ENCODE peak calls at places on chromosomes 3 and 15, in seven cellular contexts. B is retinal pigment epithelial cell, E is tibial artery, J is GM12865, X is heart left ventricle, N is endothelial cell, T is IMR-90. G is an unnamed sample.

GRCh38 chr3:42691861-42692666 is 6.7 kb downstream of the KLHL40 start:
- DNase-seq in B (no peak), E (peak), J (no peak), X (no peak), N (no peak), T (no peak), G (peak)

GRCh38 chr3:49841126-49841525 is 15.2 kb downstream of the TRAIP start:
- DNase-seq in B (no peak), E (no peak), J (peak), X (no peak), N (peak), T (no peak), G (no peak)

GRCh38 chr3:144643778-144644191 is 672.2 kb downstream of the DIPK2A start:
- DNase-seq in B (peak), E (no peak), J (no peak), X (no peak), N (no peak), T (peak), G (no peak)

GRCh38 chr3:155983834-155984474 is 113.5 kb downstream of the GMPS start:
- DNase-seq in B (no peak), E (no peak), J (no peak), X (no peak), N (no peak), T (peak), G (no peak)

GRCh38 chr3:155960060-155960459 is 89.6 kb downstream of the GMPS start:
- DNase-seq in B (no peak), E (no peak), J (no peak), X (no peak), N (no peak), T (peak), G (no peak)

GRCh38 chr15:73756390-73756789 is 3.2 kb upstream of the INSYN1 start:
- DNase-seq in B (no peak), E (no peak), J (no peak), X (no peak), N (no peak), T (no peak), G (no peak)

GRCh38 chr3:23938657-23939056 is 6.4 kb upstream of the NR1D2 start:
- DNase-seq in B (no peak), E (no peak), J (no peak), X (no peak), N (no peak), T (no peak), G (no peak)

GRCh38 chr3:113287818-113288648 is 76.7 kb downstream of the BOC start:
- DNase-seq in B (no peak), E (peak), J (peak), X (no peak), N (peak), T (peak), G (no peak)

GRCh38 chr3:4716731-4717362 is 223.7 kb downstream of the ITPR1 start:
- DNase-seq in B (no peak), E (no peak), J (no peak), X (no peak), N (no peak), T (peak), G (no peak)

GRCh38 chr15:74794970-74795349 is 13.1 kb downstream of the CSK start:
- DNase-seq in B (no peak), E (no peak), J (no peak), X (no peak), N (no peak), T (no peak), G (no peak)

GRCh38 chr3:9976736-9977709 is 9.6 kb downstream of the EMC3 start:
- DNase-seq in B (peak), E (peak), J (no peak), X (peak), N (no peak), T (peak), G (no peak)

GRCh38 chr3:178795349-178795748 is 259.1 kb downstream of the KCNMB2 start:
- DNase-seq in B (peak), E (no peak), J (no peak), X (no peak), N (no peak), T (no peak), G (no peak)

GRCh38 chr3:120039642-120040610 is 54.3 kb downstream of the GSK3B start:
- DNase-seq in B (no peak), E (no peak), J (no peak), X (no peak), N (no peak), T (no peak), G (no peak)
- TF ChIP-seq CTCF in B (peak), E (no peak), J (no peak), X (no peak), N (no peak), T (no peak), G (no peak)

DNA sequence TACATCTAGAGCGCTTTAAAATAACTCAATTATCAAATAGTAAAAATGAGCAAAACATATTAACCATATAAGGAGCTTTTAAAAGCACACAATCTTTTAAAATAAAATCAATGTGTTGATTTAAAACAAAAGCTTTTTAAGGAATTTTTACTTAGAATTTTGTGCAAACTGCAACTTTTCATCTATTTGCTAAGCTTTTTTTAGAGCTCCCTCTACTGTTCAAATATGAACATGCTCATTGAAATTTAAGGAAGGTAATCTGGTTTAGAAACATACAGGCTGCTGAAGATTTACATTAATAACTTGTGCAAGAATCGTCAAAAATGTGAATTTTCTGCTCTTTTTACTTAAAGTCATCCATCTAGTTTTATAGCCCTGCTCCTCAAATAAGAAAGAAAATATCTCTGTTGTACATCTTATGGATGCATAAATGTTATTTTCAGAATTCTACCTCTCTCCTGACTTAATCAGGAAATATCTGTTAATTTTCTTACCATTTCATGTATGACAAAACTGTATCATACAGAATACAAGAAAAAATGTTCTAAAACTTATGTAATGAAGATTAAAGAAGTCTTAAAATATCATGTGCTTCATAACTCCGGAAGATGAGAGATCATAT is 469.4 kb upstream of the ROBO2 start:
- DNase-seq in B (no peak), E (no peak), J (peak), X (no peak), N (no peak), T (peak), G (no peak)
- TF ChIP-seq CTCF in B (peak), E (peak), J (peak), X (peak), N (peak), T (peak), G (no peak)

DNA sequence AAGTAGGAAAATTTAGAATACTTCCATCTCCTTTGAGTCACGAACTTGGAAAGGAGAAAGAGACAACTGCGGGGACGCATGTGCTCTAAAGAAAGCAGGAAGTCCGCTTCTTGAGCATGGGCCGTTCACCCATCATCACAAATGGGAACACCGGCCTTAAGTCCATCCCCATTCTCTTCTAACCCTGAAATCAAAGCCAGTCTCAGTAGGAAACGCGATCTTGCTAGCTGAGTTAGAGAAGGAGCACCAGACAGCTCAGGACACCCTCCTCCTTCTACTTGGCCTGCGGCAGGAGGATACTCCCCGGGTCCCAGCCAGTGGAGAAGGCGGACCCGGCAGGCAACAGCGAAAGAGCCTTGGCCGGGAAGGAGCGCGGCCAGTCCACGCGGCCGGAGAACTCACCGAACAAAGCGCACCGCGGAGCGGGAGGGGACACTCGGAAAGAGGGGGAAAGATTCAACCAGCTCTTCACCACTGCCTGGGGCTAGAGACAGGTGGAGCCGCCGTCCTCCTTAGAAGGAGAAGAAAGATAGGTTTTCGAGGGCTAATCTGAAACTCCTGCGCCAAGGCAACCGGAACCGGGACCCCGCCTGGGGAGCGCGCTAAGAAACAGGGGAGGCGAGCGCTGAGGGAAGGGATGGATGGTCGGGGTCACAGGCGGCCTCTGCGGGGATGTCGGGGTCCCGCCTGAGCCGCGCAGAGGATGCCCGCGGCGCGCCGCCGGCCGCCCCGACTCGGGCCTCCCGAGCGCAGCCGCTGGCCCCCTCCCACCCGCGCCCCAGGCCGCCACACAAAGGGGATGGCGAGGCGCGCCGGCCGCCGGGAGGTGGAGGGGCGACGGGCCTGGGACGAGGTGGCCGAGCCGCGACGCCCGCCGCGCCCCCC is 825 bp downstream of the SLC4A7 start:
- DNase-seq in B (no peak), E (peak), J (peak), X (peak), N (peak), T (peak), G (peak)
- TF ChIP-seq CTCF in B (no peak), E (no peak), J (no peak), X (no peak), N (no peak), T (no peak), G (no peak)

GRCh38 chr15:57611938-57612337 is 20.2 kb downstream of the MYZAP start:
- DNase-seq in B (peak), E (peak), J (no peak), X (peak), N (no peak), T (no peak), G (no peak)
- TF ChIP-seq CTCF in B (peak), E (peak), J (no peak), X (peak), N (no peak), T (no peak), G (no peak)

DNA sequence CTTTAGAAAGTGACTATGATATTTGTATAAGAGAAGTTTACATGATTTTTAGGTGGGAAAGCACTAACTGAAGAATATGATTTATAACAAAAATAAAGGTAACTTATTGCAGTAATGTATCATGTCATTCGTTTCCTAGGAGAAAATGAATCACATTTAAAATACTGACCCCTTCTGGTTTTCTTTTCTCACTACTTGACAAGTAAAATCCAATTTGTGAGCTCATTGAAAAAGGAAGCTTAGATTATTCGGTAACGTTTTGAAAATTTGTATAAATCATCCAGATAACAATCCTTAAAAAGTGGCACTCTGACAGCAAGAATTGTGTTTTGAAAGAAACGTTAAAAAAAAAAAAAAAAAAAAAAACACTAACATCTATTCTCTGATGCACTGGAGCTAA is 39.0 kb downstream of the NSUN3 start:
- DNase-seq in B (no peak), E (no peak), J (peak), X (no peak), N (no peak), T (peak), G (no peak)
- TF ChIP-seq CTCF in B (peak), E (no peak), J (no peak), X (no peak), N (no peak), T (peak), G (no peak)

GRCh38 chr15:62912282-62912681 is 130.3 kb upstream of the TPM1 start:
- DNase-seq in B (no peak), E (no peak), J (no peak), X (no peak), N (no peak), T (no peak), G (no peak)

GRCh38 chr15:62909257-62909656 is 133.3 kb upstream of the TPM1 start:
- DNase-seq in B (no peak), E (no peak), J (no peak), X (no peak), N (no peak), T (no peak), G (no peak)

GRCh38 chr15:62914461-62915079 is 128.0 kb upstream of the TPM1 start:
- DNase-seq in B (no peak), E (no peak), J (no peak), X (no peak), N (no peak), T (no peak), G (no peak)

GRCh38 chr15:62907275-62907674 is 135.3 kb upstream of the TPM1 start:
- DNase-seq in B (no peak), E (no peak), J (no peak), X (no peak), N (no peak), T (no peak), G (no peak)

DNA sequence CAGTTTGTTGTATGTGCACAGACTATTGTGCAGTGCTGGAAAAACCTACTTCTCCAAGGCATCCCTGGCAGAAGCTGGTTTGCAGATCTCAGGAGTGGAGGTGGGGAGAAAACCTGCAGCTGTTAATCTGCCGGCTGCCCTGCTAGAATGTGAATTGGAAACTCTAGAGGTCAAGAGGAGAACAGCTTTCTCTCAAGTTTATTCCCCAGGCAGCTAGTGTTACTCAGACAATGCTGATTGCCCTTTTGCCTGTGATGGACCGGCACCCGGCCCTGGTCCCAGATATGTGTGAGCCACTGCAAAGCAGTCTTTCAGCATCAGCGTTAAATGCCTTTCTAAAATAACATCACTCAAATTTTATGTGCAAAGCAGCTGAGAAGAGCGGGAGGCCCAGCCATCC is 129.7 kb upstream of the TPM1 start:
- DNase-seq in B (no peak), E (no peak), J (no peak), X (no peak), N (no peak), T (no peak), G (no peak)
- TF ChIP-seq CTCF in B (peak), E (no peak), J (no peak), X (no peak), N (no peak), T (no peak), G (no peak)

GRCh38 chr15:84747423-84748273 is 744 bp upstream of the ZNF592 start:
- DNase-seq in B (no peak), E (peak), J (peak), X (peak), N (peak), T (peak), G (no peak)
- TF ChIP-seq CTCF in B (peak), E (no peak), J (peak), X (no peak), N (no peak), T (no peak), G (no peak)

GRCh38 chr3:22862111-22862510 is 341.0 kb upstream of the UBE2E2 start:
- DNase-seq in B (no peak), E (no peak), J (peak), X (no peak), N (no peak), T (no peak), G (no peak)
- TF ChIP-seq CTCF in B (peak), E (no peak), J (no peak), X (no peak), N (no peak), T (no peak), G (no peak)